ENCODE peak calls at places on chromosomes 5 and 9, in nine cellular contexts. W, T, Z, H, S, U, X, C and P are unnamed samples.

GRCh38 chr9:129007035-129007765 is 20.9 kb downstream of the SH3GLB2 start:
- DNase-seq in W (no peak), T (no peak), Z (no peak), H (no peak), S (no peak), U (no peak), X (no peak), C (no peak), P (no peak)

GRCh38 chr5:87210076-87210475 is 57.6 kb upstream of the RASA1 start:
- DNase-seq in W (no peak), T (no peak), Z (no peak), H (no peak), S (peak; percentile 5), U (no peak), X (no peak), C (no peak), P (no peak)

GRCh38 chr9:134216961-134217360 is 52.6 kb upstream of the RNU6ATAC start:
- DNase-seq in W (no peak), T (no peak), Z (no peak), H (no peak), S (no peak), U (no peak), X (no peak), C (no peak), P (no peak)

GRCh38 chr9:16012621-16013020 is 459.8 kb downstream of the CCDC171 start:
- DNase-seq in W (no peak), T (no peak), Z (no peak), H (peak; percentile 55), S (no peak), U (no peak), X (no peak), C (no peak), P (no peak)

GRCh38 chr5:127930311-127930710 is 153.3 kb upstream of the SLC12A2 start:
- DNase-seq in W (no peak), T (no peak), Z (no peak), H (peak; percentile 42), S (no peak), U (no peak), X (no peak), C (no peak), P (no peak)

GRCh38 chr5:170070556-170071412 is 34.9 kb upstream of the FOXI1 start:
- DNase-seq in W (no peak), T (no peak), Z (no peak), H (peak; percentile 26), S (peak; percentile 15), U (no peak), X (no peak), C (no peak), P (no peak)

GRCh38 chr9:136052433-136052880 is 42.6 kb downstream of the NACC2 start:
- DNase-seq in W (no peak), T (no peak), Z (no peak), H (peak; percentile 45), S (no peak), U (no peak), X (no peak), C (peak; percentile 67), P (peak; percentile 46)

GRCh38 chr9:28396058-28396457 is 822.8 kb upstream of the C9orf72 start:
- DNase-seq in W (no peak), T (no peak), Z (no peak), H (no peak), S (no peak), U (no peak), X (no peak), C (no peak), P (no peak)

GRCh38 chr5:170546257-170546656 is 42.4 kb downstream of the KCNIP1 start:
- DNase-seq in W (no peak), T (no peak), Z (no peak), H (no peak), S (no peak), U (no peak), X (no peak), C (no peak), P (no peak)

GRCh38 chr9:31210982-31211570 is 1173.4 kb upstream of the ACO1 start:
- DNase-seq in W (peak; percentile 5), T (peak; percentile 4), Z (no peak), H (peak; percentile 5), S (no peak), U (no peak), X (no peak), C (no peak), P (no peak)

GRCh38 chr5:177291735-177292134 is 11.8 kb downstream of the RAB24 start:
- DNase-seq in W (no peak), T (no peak), Z (no peak), H (no peak), S (no peak), U (no peak), X (no peak), C (no peak), P (no peak)

GRCh38 chr9:101664432-101664831 is 69.7 kb upstream of the PPP3R2 start:
- DNase-seq in W (no peak), T (no peak), Z (no peak), H (no peak), S (no peak), U (no peak), X (no peak), C (no peak), P (no peak)

GRCh38 chr9:111979561-111979960 is 82.9 kb downstream of the UGCG start:
- DNase-seq in W (no peak), T (no peak), Z (no peak), H (no peak), S (no peak), U (no peak), X (no peak), C (no peak), P (no peak)

GRCh38 chr9:2248768-2249167 is 233.6 kb downstream of the SMARCA2 start:
- DNase-seq in W (no peak), T (no peak), Z (no peak), H (no peak), S (no peak), U (no peak), X (no peak), C (no peak), P (no peak)

GRCh38 chr9:114284316-114285060 is 38.4 kb upstream of the ORM1 start:
- DNase-seq in W (no peak), T (no peak), Z (no peak), H (no peak), S (no peak), U (no peak), X (no peak), C (no peak), P (peak; percentile 37)

GRCh38 chr9:82410891-82411290 is 422.3 kb downstream of the SPATA31D1 start:
- DNase-seq in W (no peak), T (no peak), Z (no peak), H (no peak), S (no peak), U (no peak), X (no peak), C (no peak), P (no peak)

GRCh38 chr5:140554454-140554853 is 2.8 kb downstream of the SRA1 start:
- DNase-seq in W (no peak), T (no peak), Z (no peak), H (no peak), S (no peak), U (no peak), X (no peak), C (no peak), P (no peak)

GRCh38 chr5:108681079-108681921 is 66.4 kb upstream of the FER start:
- DNase-seq in W (peak; percentile 66), T (peak; percentile 67), Z (no peak), H (peak; percentile 61), S (peak; percentile 74), U (peak; percentile 21), X (peak; percentile 3), C (no peak), P (no peak)

GRCh38 chr5:116084231-116084630 is 594 bp upstream of the COMMD10 start:
- DNase-seq in W (peak; percentile 46), T (peak; percentile 42), Z (no peak), H (peak; percentile 38), S (no peak), U (no peak), X (peak; percentile 50), C (no peak), P (no peak)

GRCh38 chr9:125430161-125430485 is 168.5 kb downstream of the GAPVD1 start:
- DNase-seq in W (no peak), T (no peak), Z (no peak), H (no peak), S (no peak), U (no peak), X (no peak), C (no peak), P (no peak)

GRCh38 chr9:27870404-27870803 is 297.1 kb upstream of the C9orf72 start:
- DNase-seq in W (no peak), T (no peak), Z (no peak), H (peak; percentile 67), S (no peak), U (no peak), X (no peak), C (no peak), P (peak; percentile 71)

GRCh38 chr5:73233053-73233460 is 60.1 kb downstream of the TMEM174 start:
- DNase-seq in W (no peak), T (no peak), Z (no peak), H (no peak), S (no peak), U (no peak), X (no peak), C (no peak), P (no peak)

GRCh38 chr5:71865665-71866320 is 146.7 kb downstream of the CARTPT start:
- DNase-seq in W (no peak), T (no peak), Z (no peak), H (no peak), S (no peak), U (no peak), X (no peak), C (no peak), P (no peak)

GRCh38 chr5:55096860-55097259 is 5.6 kb upstream of the GZMA start:
- DNase-seq in W (no peak), T (no peak), Z (no peak), H (no peak), S (no peak), U (peak; percentile 38), X (peak; percentile 11), C (no peak), P (no peak)

GRCh38 chr9:130023147-130023787 is 19.7 kb downstream of the FNBP1 start:
- DNase-seq in W (peak; percentile 27), T (no peak), Z (no peak), H (no peak), S (no peak), U (no peak), X (no peak), C (no peak), P (peak; percentile 65)

GRCh38 chr9:129840024-129840423 is 4.8 kb downstream of the USP20 start:
- DNase-seq in W (no peak), T (no peak), Z (no peak), H (no peak), S (no peak), U (no peak), X (peak; percentile 80), C (no peak), P (no peak)

GRCh38 chr5:77882670-77883257 is 106.6 kb upstream of the TBCA start:
- DNase-seq in W (no peak), T (no peak), Z (no peak), H (peak; percentile 83), S (peak; percentile 30), U (no peak), X (no peak), C (no peak), P (no peak)

GRCh38 chr9:131174681-131175239 is 49.4 kb downstream of the NUP214 start:
- DNase-seq in W (no peak), T (no peak), Z (no peak), H (no peak), S (no peak), U (no peak), X (no peak), C (no peak), P (no peak)

GRCh38 chr5:87074934-87075541 is 192.6 kb upstream of the RASA1 start:
- DNase-seq in W (peak; percentile 49), T (peak; percentile 44), Z (no peak), H (peak; percentile 85), S (no peak), U (peak; percentile 26), X (no peak), C (no peak), P (no peak)

GRCh38 chr9:108722396-108722795 is 133.4 kb downstream of the ACTL7B start:
- DNase-seq in W (no peak), T (no peak), Z (no peak), H (no peak), S (no peak), U (no peak), X (no peak), C (no peak), P (no peak)

GRCh38 chr5:169222934-169223594 is 77.9 kb downstream of the SLIT3 start:
- DNase-seq in W (no peak), T (no peak), Z (no peak), H (no peak), S (no peak), U (no peak), X (no peak), C (no peak), P (no peak)